ENCODE peak calls at places on chromosomes 16 and 17, in ten cellular contexts. One of them, this sample, is unnamed.

GRCh38 chr17:79862259-79862658 is 23.0 kb upstream of the CBX4 start:
- DNase-seq in fibroblast of pulmonary artery: no peak
- DNase-seq in AG04449: no peak
- DNase-seq in lower lobe of right lung: peak
- DNase-seq in colonic mucosa: no peak
- DNase-seq in left ventricle myocardium inferior: no peak
- DNase-seq in epithelial cell of proximal tubule: no peak
- DNase-seq in lower leg skin: no peak
- DNase-seq in cardiac fibroblast: no peak
- DNase-seq in body of pancreas: no peak
- DNase-seq in this sample: no peak

GRCh38 chr16:78816499-78817441 is 717.3 kb downstream of the WWOX start:
- DNase-seq in fibroblast of pulmonary artery: no peak
- DNase-seq in lower lobe of right lung: no peak
- DNase-seq in colonic mucosa: no peak
- DNase-seq in body of pancreas: peak
- DNase-seq in lower leg skin: no peak
- DNase-seq in epithelial cell of proximal tubule: no peak
- DNase-seq in left ventricle myocardium inferior: no peak
- DNase-seq in AG04449: no peak
- DNase-seq in cardiac fibroblast: peak
- DNase-seq in this sample: peak

GRCh38 chr16:56348168-56349085 is 76.9 kb downstream of the AMFR start:
- DNase-seq in cardiac fibroblast: no peak
- DNase-seq in colonic mucosa: no peak
- DNase-seq in lower lobe of right lung: peak
- DNase-seq in lower leg skin: no peak
- DNase-seq in fibroblast of pulmonary artery: no peak
- DNase-seq in epithelial cell of proximal tubule: no peak
- DNase-seq in left ventricle myocardium inferior: no peak
- DNase-seq in body of pancreas: no peak
- DNase-seq in AG04449: no peak
- DNase-seq in this sample: no peak

GRCh38 chr17:44961921-44962350 is 6.2 kb downstream of the C1QL1 start:
- DNase-seq in left ventricle myocardium inferior: no peak
- DNase-seq in AG04449: no peak
- DNase-seq in lower lobe of right lung: no peak
- DNase-seq in colonic mucosa: no peak
- DNase-seq in body of pancreas: no peak
- DNase-seq in lower leg skin: no peak
- DNase-seq in epithelial cell of proximal tubule: no peak
- DNase-seq in fibroblast of pulmonary artery: peak
- DNase-seq in cardiac fibroblast: peak
- DNase-seq in this sample: no peak

GRCh38 chr17:50271173-50271750 is 3.0 kb upstream of the TMEM92 start:
- DNase-seq in AG04449: no peak
- DNase-seq in colonic mucosa: peak
- DNase-seq in cardiac fibroblast: no peak
- DNase-seq in lower lobe of right lung: no peak
- DNase-seq in fibroblast of pulmonary artery: no peak
- DNase-seq in left ventricle myocardium inferior: no peak
- DNase-seq in body of pancreas: no peak
- DNase-seq in epithelial cell of proximal tubule: no peak
- DNase-seq in lower leg skin: no peak
- DNase-seq in this sample: no peak

GRCh38 chr16:24670623-24671454 is 58.6 kb upstream of the TNRC6A start:
- DNase-seq in cardiac fibroblast: peak
- DNase-seq in colonic mucosa: peak
- DNase-seq in AG04449: no peak
- DNase-seq in fibroblast of pulmonary artery: peak
- DNase-seq in lower leg skin: peak
- DNase-seq in lower lobe of right lung: peak
- DNase-seq in left ventricle myocardium inferior: peak
- DNase-seq in epithelial cell of proximal tubule: peak
- DNase-seq in body of pancreas: peak
- DNase-seq in this sample: peak

GRCh38 chr17:20032636-20033035 is 23.5 kb downstream of the SPECC1 start:
- DNase-seq in fibroblast of pulmonary artery: no peak
- DNase-seq in left ventricle myocardium inferior: no peak
- DNase-seq in AG04449: no peak
- DNase-seq in epithelial cell of proximal tubule: no peak
- DNase-seq in body of pancreas: no peak
- DNase-seq in lower lobe of right lung: no peak
- DNase-seq in lower leg skin: no peak
- DNase-seq in colonic mucosa: no peak
- DNase-seq in cardiac fibroblast: no peak
- DNase-seq in this sample: no peak

GRCh38 chr17:79570653-79571052 is 40.2 kb downstream of the RBFOX3 start:
- DNase-seq in epithelial cell of proximal tubule: no peak
- DNase-seq in AG04449: no peak
- DNase-seq in cardiac fibroblast: no peak
- DNase-seq in lower leg skin: no peak
- DNase-seq in lower lobe of right lung: peak
- DNase-seq in body of pancreas: no peak
- DNase-seq in left ventricle myocardium inferior: no peak
- DNase-seq in colonic mucosa: no peak
- DNase-seq in fibroblast of pulmonary artery: no peak
- DNase-seq in this sample: no peak

GRCh38 chr17:18093616-18094408 is 6.1 kb downstream of the DRG2 start:
- DNase-seq in lower leg skin: no peak
- DNase-seq in left ventricle myocardium inferior: peak
- DNase-seq in epithelial cell of proximal tubule: peak
- DNase-seq in fibroblast of pulmonary artery: peak
- DNase-seq in lower lobe of right lung: no peak
- DNase-seq in cardiac fibroblast: peak
- DNase-seq in body of pancreas: peak
- DNase-seq in AG04449: no peak
- DNase-seq in colonic mucosa: no peak
- DNase-seq in this sample: no peak

GRCh38 chr17:66740226-66740625 is 94.7 kb upstream of the CACNG5 start:
- DNase-seq in body of pancreas: no peak
- DNase-seq in lower leg skin: no peak
- DNase-seq in colonic mucosa: no peak
- DNase-seq in epithelial cell of proximal tubule: no peak
- DNase-seq in left ventricle myocardium inferior: no peak
- DNase-seq in fibroblast of pulmonary artery: no peak
- DNase-seq in cardiac fibroblast: no peak
- DNase-seq in lower lobe of right lung: no peak
- DNase-seq in AG04449: no peak
- DNase-seq in this sample: no peak

GRCh38 chr16:56450275-56450889 is 750 bp downstream of the NUDT21 start:
- DNase-seq in epithelial cell of proximal tubule: no peak
- DNase-seq in left ventricle myocardium inferior: no peak
- DNase-seq in cardiac fibroblast: peak
- DNase-seq in lower lobe of right lung: no peak
- DNase-seq in colonic mucosa: no peak
- DNase-seq in lower leg skin: no peak
- DNase-seq in AG04449: no peak
- DNase-seq in body of pancreas: no peak
- DNase-seq in fibroblast of pulmonary artery: peak
- DNase-seq in this sample: no peak

GRCh38 chr17:76492989-76493501 is 8.2 kb downstream of the RHBDF2 start:
- DNase-seq in lower leg skin: no peak
- DNase-seq in body of pancreas: peak
- DNase-seq in epithelial cell of proximal tubule: no peak
- DNase-seq in left ventricle myocardium inferior: peak
- DNase-seq in cardiac fibroblast: peak
- DNase-seq in colonic mucosa: peak
- DNase-seq in lower lobe of right lung: peak
- DNase-seq in fibroblast of pulmonary artery: peak
- DNase-seq in AG04449: no peak
- DNase-seq in this sample: no peak

DNA sequence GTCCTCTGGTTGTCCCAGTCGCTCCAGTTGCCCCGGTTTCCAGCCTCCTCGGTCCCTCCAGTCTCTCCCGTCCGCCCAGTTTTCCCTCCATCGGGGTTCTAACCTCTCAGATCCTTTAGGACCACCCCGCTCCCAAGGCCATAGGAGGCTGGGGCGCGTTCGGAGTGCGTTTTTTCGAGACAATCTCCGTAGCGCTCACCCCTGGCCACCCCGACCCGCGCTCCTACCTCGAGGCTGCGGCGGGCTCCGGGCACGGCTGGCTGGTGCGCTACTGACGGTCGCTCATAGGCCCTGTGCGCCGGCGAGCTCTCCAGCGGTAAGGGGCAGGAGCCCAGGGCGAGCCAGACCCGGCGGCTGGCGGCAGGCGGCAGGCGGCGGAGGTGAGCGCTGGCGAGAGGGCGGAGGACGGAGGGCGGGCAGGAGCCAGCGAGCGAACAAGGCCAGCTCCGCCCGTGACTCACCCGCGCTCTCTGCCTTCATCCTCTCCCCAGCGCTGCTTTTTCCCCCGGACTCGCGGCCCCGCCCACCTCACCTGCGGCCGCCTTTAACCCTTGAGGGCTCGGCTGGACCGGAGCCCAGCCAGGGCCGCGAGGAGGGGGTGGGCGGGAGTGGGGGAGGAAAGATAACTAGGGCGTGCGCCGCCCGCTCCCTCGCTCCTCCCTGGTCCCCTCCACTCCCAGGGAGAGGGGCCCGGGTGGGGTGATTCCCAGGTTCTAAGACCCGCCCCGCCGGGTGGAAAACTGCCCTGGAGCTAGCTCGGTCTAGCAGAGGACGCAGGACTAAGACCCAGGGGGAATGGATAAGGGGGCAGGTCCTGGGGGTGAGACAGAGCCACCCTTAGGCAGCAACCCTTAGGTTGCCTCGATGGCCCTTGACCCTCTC is at the start of gene SP6:
- DNase-seq in cardiac fibroblast: peak
- DNase-seq in AG04449: no peak
- DNase-seq in lower lobe of right lung: peak
- DNase-seq in colonic mucosa: peak
- DNase-seq in lower leg skin: no peak
- DNase-seq in body of pancreas: peak
- DNase-seq in epithelial cell of proximal tubule: no peak
- DNase-seq in fibroblast of pulmonary artery: peak
- DNase-seq in left ventricle myocardium inferior: peak
- DNase-seq in this sample: no peak
- H3K4me3 ChIP-seq in cardiac fibroblast: no peak
- H3K4me3 ChIP-seq in AG04449: peak
- H3K4me3 ChIP-seq in lower lobe of right lung: peak
- H3K4me3 ChIP-seq in colonic mucosa: peak
- H3K4me3 ChIP-seq in lower leg skin: peak
- H3K4me3 ChIP-seq in body of pancreas: no peak
- H3K4me3 ChIP-seq in epithelial cell of proximal tubule: peak
- H3K4me3 ChIP-seq in fibroblast of pulmonary artery: peak
- H3K4me3 ChIP-seq in left ventricle myocardium inferior: peak
- H3K4me3 ChIP-seq in this sample: no peak

GRCh38 chr16:69274699-69275235 is 36.4 kb upstream of the VPS4A start:
- DNase-seq in AG04449: no peak
- DNase-seq in body of pancreas: no peak
- DNase-seq in epithelial cell of proximal tubule: no peak
- DNase-seq in lower leg skin: no peak
- DNase-seq in lower lobe of right lung: no peak
- DNase-seq in cardiac fibroblast: no peak
- DNase-seq in colonic mucosa: no peak
- DNase-seq in left ventricle myocardium inferior: no peak
- DNase-seq in fibroblast of pulmonary artery: no peak
- DNase-seq in this sample: no peak

GRCh38 chr16:69270395-69270794 is 40.8 kb upstream of the VPS4A start:
- DNase-seq in lower leg skin: no peak
- DNase-seq in epithelial cell of proximal tubule: no peak
- DNase-seq in body of pancreas: no peak
- DNase-seq in fibroblast of pulmonary artery: no peak
- DNase-seq in left ventricle myocardium inferior: no peak
- DNase-seq in AG04449: no peak
- DNase-seq in colonic mucosa: no peak
- DNase-seq in cardiac fibroblast: peak
- DNase-seq in lower lobe of right lung: no peak
- DNase-seq in this sample: no peak

GRCh38 chr16:69276143-69277115 is 34.7 kb upstream of the VPS4A start:
- DNase-seq in AG04449: peak
- DNase-seq in cardiac fibroblast: peak
- DNase-seq in fibroblast of pulmonary artery: peak
- DNase-seq in left ventricle myocardium inferior: peak
- DNase-seq in colonic mucosa: no peak
- DNase-seq in body of pancreas: peak
- DNase-seq in lower lobe of right lung: no peak
- DNase-seq in lower leg skin: peak
- DNase-seq in epithelial cell of proximal tubule: no peak
- DNase-seq in this sample: no peak

GRCh38 chr16:69270831-69271230 is 40.3 kb upstream of the VPS4A start:
- DNase-seq in lower lobe of right lung: no peak
- DNase-seq in body of pancreas: no peak
- DNase-seq in colonic mucosa: no peak
- DNase-seq in epithelial cell of proximal tubule: no peak
- DNase-seq in left ventricle myocardium inferior: no peak
- DNase-seq in AG04449: no peak
- DNase-seq in fibroblast of pulmonary artery: no peak
- DNase-seq in cardiac fibroblast: peak
- DNase-seq in lower leg skin: no peak
- DNase-seq in this sample: no peak

DNA sequence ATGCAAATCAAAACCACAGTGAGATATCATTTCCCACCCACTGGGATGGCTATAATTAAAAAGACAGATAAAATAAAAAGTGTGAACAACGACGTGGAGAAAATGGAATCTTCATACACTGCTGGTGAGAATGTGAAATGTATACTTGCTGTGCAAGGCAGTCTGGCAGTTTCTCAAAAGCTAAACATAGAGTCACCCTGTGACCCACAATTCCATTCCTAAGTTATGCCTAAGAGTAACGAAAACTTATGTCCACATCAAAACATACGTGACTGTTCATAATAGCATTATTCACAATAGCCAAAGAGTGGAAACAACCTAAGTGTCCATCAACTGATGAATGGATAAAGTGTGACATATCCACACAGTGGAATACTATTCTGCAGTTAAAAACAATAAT is 38.1 kb upstream of the VPS4A start:
- DNase-seq in colonic mucosa: no peak
- DNase-seq in epithelial cell of proximal tubule: no peak
- DNase-seq in lower leg skin: no peak
- DNase-seq in fibroblast of pulmonary artery: peak
- DNase-seq in cardiac fibroblast: peak
- DNase-seq in left ventricle myocardium inferior: no peak
- DNase-seq in body of pancreas: no peak
- DNase-seq in lower lobe of right lung: no peak
- DNase-seq in AG04449: peak
- DNase-seq in this sample: no peak
- TF ChIP-seq CTCF in colonic mucosa: no peak
- TF ChIP-seq CTCF in epithelial cell of proximal tubule: no peak
- TF ChIP-seq CTCF in lower leg skin: no peak
- TF ChIP-seq CTCF in fibroblast of pulmonary artery: no peak
- TF ChIP-seq CTCF in cardiac fibroblast: no peak
- TF ChIP-seq CTCF in left ventricle myocardium inferior: no peak
- TF ChIP-seq CTCF in body of pancreas: no peak
- TF ChIP-seq CTCF in lower lobe of right lung: no peak
- TF ChIP-seq CTCF in AG04449: no peak
- TF ChIP-seq CTCF in this sample: no peak

GRCh38 chr17:1001640-1002411 is 4.9 kb downstream of the TIMM22 start:
- DNase-seq in epithelial cell of proximal tubule: no peak
- DNase-seq in colonic mucosa: peak
- DNase-seq in cardiac fibroblast: peak
- DNase-seq in lower leg skin: no peak
- DNase-seq in fibroblast of pulmonary artery: peak
- DNase-seq in AG04449: no peak
- DNase-seq in lower lobe of right lung: no peak
- DNase-seq in body of pancreas: no peak
- DNase-seq in left ventricle myocardium inferior: no peak
- DNase-seq in this sample: no peak
- H3K4me3 ChIP-seq in epithelial cell of proximal tubule: no peak
- H3K4me3 ChIP-seq in colonic mucosa: no peak
- H3K4me3 ChIP-seq in cardiac fibroblast: no peak
- H3K4me3 ChIP-seq in lower leg skin: no peak
- H3K4me3 ChIP-seq in fibroblast of pulmonary artery: no peak
- H3K4me3 ChIP-seq in AG04449: no peak
- H3K4me3 ChIP-seq in lower lobe of right lung: no peak
- H3K4me3 ChIP-seq in body of pancreas: no peak
- H3K4me3 ChIP-seq in left ventricle myocardium inferior: peak
- H3K4me3 ChIP-seq in this sample: no peak

GRCh38 chr17:6800422-6801027 is 24.5 kb downstream of the FBXO39 start:
- DNase-seq in AG04449: no peak
- DNase-seq in left ventricle myocardium inferior: no peak
- DNase-seq in lower leg skin: no peak
- DNase-seq in body of pancreas: no peak
- DNase-seq in cardiac fibroblast: no peak
- DNase-seq in lower lobe of right lung: no peak
- DNase-seq in fibroblast of pulmonary artery: no peak
- DNase-seq in epithelial cell of proximal tubule: no peak
- DNase-seq in colonic mucosa: no peak
- DNase-seq in this sample: no peak
- TF ChIP-seq CTCF in AG04449: no peak
- TF ChIP-seq CTCF in left ventricle myocardium inferior: peak
- TF ChIP-seq CTCF in lower leg skin: no peak
- TF ChIP-seq CTCF in body of pancreas: no peak
- TF ChIP-seq CTCF in cardiac fibroblast: no peak
- TF ChIP-seq CTCF in lower lobe of right lung: peak
- TF ChIP-seq CTCF in fibroblast of pulmonary artery: no peak
- TF ChIP-seq CTCF in epithelial cell of proximal tubule: peak
- TF ChIP-seq CTCF in colonic mucosa: no peak
- TF ChIP-seq CTCF in this sample: peak

This sample was measured in retinal pigment epithelial cell.